ENCODE peak calls at places on chromosome 1, in four cellular contexts. One of them, this sample, is unnamed.

GRCh38 chr1:14486401-14487110 is 111.9 kb upstream of the KAZN start:
- DNase-seq in posterior cingulate gyrus: no peak
- DNase-seq in HCEC 1CT: no peak
- DNase-seq in NCI-H2081: no peak
- DNase-seq in this sample: no peak

GRCh38 chr1:30229960-30230359 is 493.4 kb downstream of the MATN1 start:
- DNase-seq in HCEC 1CT: no peak
- DNase-seq in NCI-H2081: no peak
- DNase-seq in posterior cingulate gyrus: no peak
- DNase-seq in this sample: no peak

GRCh38 chr1:173473599-173474011 is 3.5 kb upstream of the PRDX6 start:
- DNase-seq in posterior cingulate gyrus: no peak
- DNase-seq in NCI-H2081: no peak
- DNase-seq in HCEC 1CT: peak; percentile 68
- DNase-seq in this sample: no peak

GRCh38 chr1:211576717-211577116 is 2.2 kb downstream of the SLC30A1 start:
- DNase-seq in posterior cingulate gyrus: no peak
- DNase-seq in HCEC 1CT: no peak
- DNase-seq in NCI-H2081: no peak
- DNase-seq in this sample: no peak

GRCh38 chr1:32197837-32198236 is 2.6 kb upstream of the CCDC28B start:
- DNase-seq in NCI-H2081: no peak
- DNase-seq in HCEC 1CT: no peak
- DNase-seq in posterior cingulate gyrus: peak; percentile 65
- DNase-seq in this sample: no peak

GRCh38 chr1:226553594-226554279 is 5.2 kb downstream of the STUM start:
- DNase-seq in posterior cingulate gyrus: no peak
- DNase-seq in HCEC 1CT: no peak
- DNase-seq in NCI-H2081: no peak
- DNase-seq in this sample: no peak

GRCh38 chr1:243977104-243977503 is 74.0 kb upstream of the ZBTB18 start:
- DNase-seq in NCI-H2081: no peak
- DNase-seq in posterior cingulate gyrus: no peak
- DNase-seq in HCEC 1CT: no peak
- DNase-seq in this sample: no peak

GRCh38 chr1:7847599-7847998 is 5.3 kb downstream of the UTS2 start:
- DNase-seq in NCI-H2081: no peak
- DNase-seq in posterior cingulate gyrus: no peak
- DNase-seq in HCEC 1CT: peak; percentile 60
- DNase-seq in this sample: no peak

GRCh38 chr1:63603810-63604209 is 10.6 kb downstream of the PGM1 start:
- DNase-seq in posterior cingulate gyrus: no peak
- DNase-seq in NCI-H2081: no peak
- DNase-seq in HCEC 1CT: peak; percentile 7
- DNase-seq in this sample: no peak

GRCh38 chr1:194647118-194647517 is 1460.7 kb upstream of the B3GALT2 start:
- DNase-seq in NCI-H2081: no peak
- DNase-seq in HCEC 1CT: no peak
- DNase-seq in posterior cingulate gyrus: no peak
- DNase-seq in this sample: no peak

GRCh38 chr1:88327391-88328267 is 356.4 kb upstream of the PKN2 start:
- DNase-seq in NCI-H2081: no peak
- DNase-seq in HCEC 1CT: peak; percentile 65
- DNase-seq in posterior cingulate gyrus: no peak
- DNase-seq in this sample: no peak

GRCh38 chr1:72643142-72643541 is 360.8 kb upstream of the NEGR1 start:
- DNase-seq in HCEC 1CT: no peak
- DNase-seq in NCI-H2081: no peak
- DNase-seq in posterior cingulate gyrus: no peak
- DNase-seq in this sample: no peak

GRCh38 chr1:168320805-168321577 is 40.3 kb downstream of the TBX19 start:
- DNase-seq in HCEC 1CT: peak; percentile 85
- DNase-seq in NCI-H2081: no peak
- DNase-seq in posterior cingulate gyrus: no peak
- DNase-seq in this sample: no peak

GRCh38 chr1:217332426-217333065 is 298.3 kb downstream of the GPATCH2 start:
- DNase-seq in posterior cingulate gyrus: no peak
- DNase-seq in HCEC 1CT: no peak
- DNase-seq in NCI-H2081: no peak
- DNase-seq in this sample: peak; percentile 17

GRCh38 chr1:3014443-3015268 is 6.6 kb upstream of the ACTRT2 start:
- DNase-seq in NCI-H2081: no peak
- DNase-seq in posterior cingulate gyrus: peak; percentile 51
- DNase-seq in HCEC 1CT: no peak
- DNase-seq in this sample: no peak

GRCh38 chr1:204335533-204335932 is 24.2 kb downstream of the PLEKHA6 start:
- DNase-seq in NCI-H2081: no peak
- DNase-seq in HCEC 1CT: no peak
- DNase-seq in posterior cingulate gyrus: no peak
- DNase-seq in this sample: no peak

GRCh38 chr1:246280551-246280950 is 226.5 kb downstream of the SMYD3 start:
- DNase-seq in HCEC 1CT: peak; percentile 13
- DNase-seq in posterior cingulate gyrus: no peak
- DNase-seq in NCI-H2081: no peak
- DNase-seq in this sample: peak; percentile 21

This sample was measured in COR-L47.